ENCODE peak calls at places on chromosomes 7 and 10, in seven cellular contexts. M, B, I, O, E, J and D are unnamed samples.

GRCh38 chr7:18583305-18583704 is 87.8 kb downstream of the HDAC9 start:
- DNase-seq in O (no peak), I (no peak), B (no peak), E (no peak), M (peak), J (no peak), D (no peak)

GRCh38 chr10:119852822-119853221 is 19.8 kb downstream of the MCMBP start:
- DNase-seq in J (no peak), M (no peak), I (no peak), O (no peak), B (no peak), E (no peak), D (no peak)

GRCh38 chr10:87816163-87816841 is 1.7 kb downstream of the ATAD1 start:
- DNase-seq in M (no peak), I (no peak), B (no peak), J (no peak), O (no peak), E (no peak), D (no peak)

GRCh38 chr7:93179173-93179572 is 31.0 kb upstream of the SAMD9L start:
- DNase-seq in M (no peak), I (no peak), E (no peak), B (no peak), O (no peak), J (no peak), D (no peak)

GRCh38 chr10:69362471-69362954 is 54.2 kb downstream of the TACR2 start:
- DNase-seq in B (no peak), M (peak), I (no peak), O (no peak), J (no peak), E (peak), D (peak)

GRCh38 chr10:43074409-43074808 is 2.5 kb upstream of the RET start:
- DNase-seq in B (no peak), E (peak), I (no peak), O (no peak), J (no peak), M (no peak), D (no peak)

GRCh38 chr7:16978358-16979244 is 96.8 kb upstream of the AGR3 start:
- DNase-seq in M (peak), J (no peak), I (no peak), E (no peak), O (no peak), B (no peak), D (no peak)

GRCh38 chr7:67616517-67616916 is 619.9 kb downstream of the TYW1 start:
- DNase-seq in O (no peak), I (no peak), E (no peak), B (no peak), M (no peak), J (no peak), D (no peak)

GRCh38 chr7:8214162-8214897 is 47.6 kb downstream of the ICA1 start:
- DNase-seq in M (no peak), I (no peak), B (no peak), J (no peak), O (no peak), E (no peak), D (no peak)

GRCh38 chr10:50613726-50614443 is 9.9 kb downstream of the SGMS1 start:
- DNase-seq in I (no peak), O (no peak), E (no peak), B (no peak), J (no peak), M (no peak), D (no peak)

GRCh38 chr7:154965014-154965413 is 37.9 kb downstream of the PAXIP1 start:
- DNase-seq in O (no peak), J (no peak), M (no peak), B (no peak), I (no peak), E (no peak), D (no peak)

GRCh38 chr7:30933124-30933893 is 21.7 kb downstream of the AQP1 start:
- DNase-seq in I (peak), J (no peak), E (no peak), M (no peak), B (no peak), O (no peak), D (no peak)

GRCh38 chr10:117413928-117414618 is 38.8 kb upstream of the PDZD8 start:
- DNase-seq in M (peak), O (no peak), J (no peak), E (no peak), B (no peak), I (no peak), D (no peak)

GRCh38 chr10:59006511-59007306 is 169.7 kb upstream of the PHYHIPL start:
- DNase-seq in B (no peak), E (no peak), J (no peak), O (no peak), M (peak), I (no peak), D (no peak)

GRCh38 chr10:5512331-5512730 is 12.4 kb upstream of the CALML3 start:
- DNase-seq in M (no peak), E (no peak), J (no peak), B (no peak), I (no peak), O (no peak), D (peak)

GRCh38 chr10:97991875-97992274 is 38.5 kb downstream of the CRTAC1 start:
- DNase-seq in B (no peak), M (peak), E (no peak), J (peak), I (peak), O (no peak), D (no peak)

GRCh38 chr7:70833726-70834125 is 298.2 kb upstream of the GALNT17 start:
- DNase-seq in M (peak), B (no peak), E (no peak), I (no peak), J (no peak), O (no peak), D (no peak)

GRCh38 chr10:125375210-125375609 is 214.8 kb upstream of the CTBP2 start:
- DNase-seq in J (no peak), M (peak), E (no peak), O (no peak), I (no peak), B (no peak), D (no peak)

GRCh38 chr10:52752801-52753437 is 19.7 kb downstream of the MBL2 start:
- DNase-seq in I (no peak), M (no peak), B (no peak), E (no peak), O (no peak), J (no peak), D (no peak)

GRCh38 chr7:152733286-152733934 is 26.1 kb upstream of the ACTR3B start:
- DNase-seq in B (no peak), O (no peak), M (no peak), J (no peak), I (no peak), E (no peak), D (no peak)

GRCh38 chr10:74586088-74586585 is 240.3 kb upstream of the KAT6B start:
- DNase-seq in J (no peak), I (no peak), O (no peak), E (no peak), M (peak), B (no peak), D (no peak)

GRCh38 chr7:25847331-25848070 is 304.5 kb upstream of the NFE2L3 start:
- DNase-seq in B (no peak), I (no peak), M (peak), O (no peak), J (no peak), E (no peak), D (no peak)

GRCh38 chr10:20630092-20630643 is 266.9 kb downstream of the NEBL start:
- DNase-seq in B (no peak), E (no peak), M (no peak), O (no peak), I (no peak), J (no peak), D (no peak)

GRCh38 chr10:117000580-117000979 is 4.4 kb downstream of the SHTN1 start:
- DNase-seq in M (no peak), E (no peak), O (no peak), J (no peak), I (no peak), B (no peak), D (no peak)

GRCh38 chr7:76260171-76260703 is 42.2 kb upstream of the HSPB1 start:
- DNase-seq in B (no peak), O (no peak), M (peak), I (peak), J (peak), E (no peak), D (no peak)

GRCh38 chr10:2913531-2913930 is 153.8 kb upstream of the PFKP start:
- DNase-seq in I (no peak), E (no peak), M (no peak), J (no peak), O (no peak), B (no peak), D (no peak)

GRCh38 chr10:92478536-92478935 is 95.4 kb downstream of the IDE start:
- DNase-seq in M (no peak), I (no peak), J (no peak), B (no peak), O (no peak), E (no peak), D (no peak)

GRCh38 chr7:11831727-11832495 is at the start of gene THSD7A:
- DNase-seq in E (peak), M (peak), B (peak), I (peak), J (peak), O (peak), D (peak)

GRCh38 chr7:100825760-100826545 is 1.4 kb downstream of the EPHB4 start:
- DNase-seq in J (no peak), I (no peak), O (no peak), E (no peak), B (no peak), M (peak), D (peak)

GRCh38 chr7:47038621-47039020 is 543.3 kb downstream of the TNS3 start:
- DNase-seq in E (no peak), B (no peak), J (no peak), M (no peak), I (no peak), O (no peak), D (no peak)

GRCh38 chr10:88033793-88034192 is 170.4 kb downstream of the PTEN start:
- DNase-seq in E (no peak), M (no peak), I (no peak), J (no peak), B (no peak), O (no peak), D (no peak)

GRCh38 chr7:47383064-47383463 is 198.8 kb downstream of the TNS3 start:
- DNase-seq in O (no peak), B (no peak), J (no peak), M (peak), E (no peak), I (no peak), D (no peak)

GRCh38 chr10:92544296-92544695 is 29.6 kb downstream of the IDE start:
- DNase-seq in M (peak), O (no peak), E (no peak), J (no peak), I (no peak), B (peak), D (no peak)

GRCh38 chr10:23742368-23742767 is 303.5 kb downstream of the OTUD1 start:
- DNase-seq in M (no peak), I (no peak), B (peak), O (no peak), J (no peak), E (no peak), D (no peak)

GRCh38 chr10:72162978-72163377 is 52.8 kb upstream of the ANAPC16 start:
- DNase-seq in M (peak), E (no peak), O (no peak), J (no peak), B (no peak), I (no peak), D (no peak)

GRCh38 chr10:70602665-70603438 is at the start of gene PRF1:
- DNase-seq in J (no peak), O (no peak), M (no peak), E (peak), B (no peak), I (no peak), D (no peak)

GRCh38 chr7:157355784-157356511 is 19.1 kb downstream of the DNAJB6 start:
- DNase-seq in O (no peak), I (no peak), M (no peak), E (peak), J (no peak), B (no peak), D (no peak)

GRCh38 chr10:132107211-132107946 is 41.6 kb downstream of the JAKMIP3 start:
- DNase-seq in I (no peak), B (no peak), O (no peak), M (no peak), J (no peak), E (no peak), D (no peak)

GRCh38 chr7:151384352-151384697 is 25.5 kb downstream of the WDR86 start:
- DNase-seq in M (no peak), O (no peak), I (no peak), B (no peak), E (no peak), J (no peak), D (no peak)